ENCODE peak calls at places on chromosomes 7 and 10, in six cellular contexts. X is sigmoid colon, E is ovary, H is tibial nerve, V is astrocyte, G is upper lobe of left lung. A is an unnamed sample. For H3K4me1, the result is how much of the 10 kb centered on the place peaks cover.

GRCh38 chr10:10394933-10395658 is 622.6 kb upstream of the CELF2 start:
- DNase-seq in E (no peak), X (no peak), V (no peak), H (no peak), G (no peak), A (no peak)

GRCh38 chr10:100803908-100804307 is 58.5 kb downstream of the PAX2 start:
- DNase-seq in E (no peak), X (peak), G (no peak), H (no peak), V (no peak), A (no peak)

GRCh38 chr10:58950618-58951017 is 225.8 kb upstream of the PHYHIPL start:
- DNase-seq in X (no peak), E (no peak), H (no peak), V (peak), G (no peak), A (no peak)

GRCh38 chr7:105719395-105719794 is 138.1 kb upstream of the EFCAB10 start:
- DNase-seq in E (no peak), H (no peak), G (no peak), V (no peak), X (no peak), A (no peak)

GRCh38 chr7:4783292-4783652 is 7.8 kb downstream of the AP5Z1 start:
- DNase-seq in G (no peak), V (no peak), H (no peak), X (no peak), E (no peak), A (no peak)

GRCh38 chr7:104045183-104045582 is 55.7 kb upstream of the RELN start:
- DNase-seq in V (no peak), H (no peak), X (no peak), G (no peak), E (no peak), A (no peak)

GRCh38 chr7:86785641-86786040 is 141.9 kb downstream of the GRM3 start:
- DNase-seq in X (no peak), E (no peak), H (no peak), V (no peak), G (no peak), A (no peak)

GRCh38 chr7:129376076-129376777 is 58.0 kb upstream of the STRIP2 start:
- DNase-seq in V (peak), G (no peak), H (no peak), E (no peak), X (no peak), A (no peak)

GRCh38 chr10:113045155-113046055 is 95.4 kb downstream of the TCF7L2 start:
- DNase-seq in V (peak), H (no peak), X (peak), G (peak), E (no peak), A (no peak)

GRCh38 chr7:77907281-77907680 is 108.7 kb downstream of the PHTF2 start:
- DNase-seq in E (no peak), H (no peak), V (no peak), X (no peak), G (no peak), A (no peak)

GRCh38 chr10:63588436-63589180 is 67.4 kb downstream of the REEP3 start:
- DNase-seq in X (no peak), E (no peak), G (no peak), H (no peak), V (peak), A (no peak)

GRCh38 chr10:33107953-33108352 is 149.9 kb upstream of the ITGB1 start:
- DNase-seq in E (no peak), H (no peak), V (no peak), X (no peak), G (no peak), A (no peak)

GRCh38 chr7:12212051-12212485 is 974 bp downstream of the TMEM106B start:
- DNase-seq in H (no peak), V (peak), E (no peak), X (no peak), G (no peak), A (no peak)

GRCh38 chr7:107878636-107879035 is 12.3 kb upstream of the DLD start:
- DNase-seq in X (no peak), E (no peak), G (no peak), H (no peak), V (no peak), A (no peak)

GRCh38 chr7:97770845-97771244 is 39.0 kb downstream of the TAC1 start:
- DNase-seq in X (no peak), V (no peak), G (no peak), H (no peak), E (no peak), A (no peak)

GRCh38 chr10:116796910-116797513 is 52.3 kb upstream of the ENO4 start:
- DNase-seq in G (no peak), X (peak), E (peak), V (peak), H (peak), A (no peak)

GRCh38 chr10:133260895-133261725 is 15.6 kb downstream of the ADAM8 start:
- DNase-seq in V (no peak), E (peak), H (no peak), X (peak), G (peak), A (peak)

GRCh38 chr7:923108-924041 is 31.1 kb downstream of the ADAP1 start:
- DNase-seq in V (peak), E (peak), H (peak), X (peak), G (peak), A (peak)

GRCh38 chr7:44099669-44100068 is 4.5 kb upstream of the AEBP1 start:
- DNase-seq in G (no peak), V (no peak), H (no peak), X (no peak), E (no peak), A (no peak)
- H3K4me1 ChIP-seq in G (under half), V (under half), H (under half), X (under half), E (under half), A (half or more)

GRCh38 chr10:26861326-26861998 is 704 bp upstream of the ABI1 start:
- DNase-seq in V (no peak), G (no peak), X (no peak), H (no peak), E (no peak), A (no peak)
- H3K4me3 ChIP-seq in V (peak), G (peak), X (peak), H (peak), E (no peak), A (peak)

DNA sequence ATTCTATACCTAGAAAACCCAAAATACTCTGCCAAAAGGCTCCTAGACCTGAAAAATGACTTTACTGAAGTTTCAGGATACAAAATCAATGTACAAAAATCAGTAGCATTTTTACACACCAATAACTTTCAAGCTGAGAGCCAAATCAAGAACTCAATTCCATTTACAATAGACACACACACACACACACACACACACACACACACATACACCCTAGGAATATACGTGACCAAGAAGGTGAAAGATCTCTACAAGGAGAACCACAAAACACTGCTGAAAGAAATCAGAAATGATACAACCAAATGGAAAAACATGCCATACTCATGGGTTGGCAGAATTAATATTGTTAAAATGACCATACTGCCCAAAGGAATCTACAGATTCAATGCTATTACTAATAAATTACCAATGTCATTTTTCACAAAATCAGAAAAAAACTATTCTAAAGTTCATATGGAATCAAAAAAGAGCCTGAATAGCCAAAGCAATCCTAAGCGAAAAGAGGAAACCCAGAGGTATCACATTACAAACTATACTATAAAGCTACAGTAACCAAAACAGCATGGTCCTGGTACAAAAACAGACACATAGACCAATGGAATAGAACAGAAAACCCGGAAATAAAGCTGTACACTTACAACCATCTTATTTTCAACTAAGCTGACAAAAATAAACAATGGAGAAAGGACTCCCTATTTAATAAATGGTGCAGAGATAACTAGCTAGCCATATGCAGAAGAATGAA is 122.0 kb downstream of the MICU1 start:
- DNase-seq in E (no peak), G (no peak), X (no peak), V (no peak), H (no peak), A (no peak)
- H3K27ac ChIP-seq in E (no peak), G (peak), X (no peak), V (no peak), H (peak), A (no peak)

GRCh38 chr10:44829426-44829825 is 81.7 kb upstream of the TMEM72 start:
- DNase-seq in V (no peak), H (no peak), E (no peak), G (peak), X (no peak), A (no peak)
- H3K4me1 ChIP-seq in V (under half), H (under half), E (under half), G (under half), X (under half), A (under half)

GRCh38 chr7:37918526-37918925 is 1.9 kb upstream of the SFRP4 start:
- DNase-seq in V (no peak), E (no peak), G (no peak), X (no peak), H (no peak), A (no peak)

GRCh38 chr7:37915438-37915837 is 1.2 kb downstream of the SFRP4 start:
- DNase-seq in V (no peak), E (peak), H (peak), G (no peak), X (no peak), A (no peak)

GRCh38 chr7:37916673-37917660 is at the start of gene SFRP4:
- DNase-seq in X (peak), G (peak), H (peak), E (peak), V (peak), A (peak)

GRCh38 chr7:37912756-37913155 is 3.9 kb downstream of the SFRP4 start:
- DNase-seq in X (no peak), V (peak), H (no peak), G (no peak), E (no peak), A (no peak)

DNA sequence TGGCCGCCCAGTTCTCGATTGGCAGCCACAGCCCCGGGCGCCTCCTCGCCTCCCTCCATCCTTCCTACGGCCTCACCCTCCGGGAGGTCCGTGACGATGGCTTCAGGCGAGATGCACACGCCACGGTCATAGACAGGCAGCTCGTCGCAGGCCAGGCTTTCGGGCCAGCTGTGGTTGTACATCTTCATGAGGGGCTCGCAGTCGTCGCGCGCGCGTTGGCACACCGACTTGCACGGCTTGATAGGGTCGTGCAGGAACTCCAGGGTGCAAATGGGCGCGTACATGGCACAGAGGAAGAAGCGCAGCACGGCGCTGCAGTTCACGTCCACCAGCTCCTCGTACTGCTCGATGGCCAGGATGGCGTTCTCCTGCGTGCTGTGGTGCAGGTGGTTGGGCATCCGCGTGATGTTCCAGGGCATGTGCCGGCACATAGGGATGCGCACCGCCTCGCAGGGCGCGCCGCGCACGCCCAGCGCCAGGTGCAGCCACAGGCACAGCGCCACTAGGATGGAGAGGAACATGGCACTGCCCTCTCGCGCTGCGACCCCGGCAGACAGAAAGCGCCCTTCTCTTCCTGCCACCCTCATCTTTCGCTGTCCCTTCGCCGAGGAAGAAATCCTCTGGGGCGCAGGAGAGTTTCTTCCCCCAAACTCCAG is 472 bp downstream of the SFRP4 start:
- DNase-seq in E (peak), V (peak), X (peak), H (peak), G (peak), A (peak)
- H3K4me3 ChIP-seq in E (peak), V (peak), X (peak), H (peak), G (peak), A (peak)

GRCh38 chr10:95661818-95662217 is 5.3 kb upstream of the ALDH18A1 start:
- DNase-seq in E (no peak), V (no peak), G (no peak), X (no peak), H (no peak), A (no peak)

GRCh38 chr10:95664543-95664942 is 8.0 kb upstream of the ALDH18A1 start:
- DNase-seq in E (no peak), V (no peak), G (no peak), H (no peak), X (no peak), A (no peak)

GRCh38 chr10:95660283-95660682 is 3.8 kb upstream of the ALDH18A1 start:
- DNase-seq in V (peak), X (no peak), H (no peak), G (no peak), E (no peak), A (no peak)

GRCh38 chr10:95663496-95663895 is 7.0 kb upstream of the ALDH18A1 start:
- DNase-seq in G (no peak), H (no peak), E (no peak), V (no peak), X (no peak), A (no peak)
- H3K27ac ChIP-seq in G (no peak), H (no peak), E (no peak), V (no peak), X (peak), A (no peak)

GRCh38 chr7:151141281-151141854 is 26.1 kb downstream of the GBX1 start:
- DNase-seq in H (no peak), X (no peak), G (no peak), V (no peak), E (no peak), A (no peak)
- H3K4me1 ChIP-seq in H (under half), X (under half), G (under half), V (under half), E (under half), A (under half)

GRCh38 chr10:2358586-2358985 is 621.3 kb upstream of the ADARB2 start:
- DNase-seq in E (no peak), X (no peak), H (no peak), G (peak), V (no peak), A (no peak)
- H3K4me3 ChIP-seq in E (no peak), X (no peak), H (no peak), G (no peak), V (no peak), A (no peak)

GRCh38 chr7:134907000-134907399 is 79.3 kb upstream of the AGBL3 start:
- DNase-seq in H (no peak), G (no peak), E (no peak), X (no peak), V (no peak), A (no peak)
- H3K27ac ChIP-seq in H (no peak), G (no peak), E (peak), X (peak), V (peak), A (peak)

DNA sequence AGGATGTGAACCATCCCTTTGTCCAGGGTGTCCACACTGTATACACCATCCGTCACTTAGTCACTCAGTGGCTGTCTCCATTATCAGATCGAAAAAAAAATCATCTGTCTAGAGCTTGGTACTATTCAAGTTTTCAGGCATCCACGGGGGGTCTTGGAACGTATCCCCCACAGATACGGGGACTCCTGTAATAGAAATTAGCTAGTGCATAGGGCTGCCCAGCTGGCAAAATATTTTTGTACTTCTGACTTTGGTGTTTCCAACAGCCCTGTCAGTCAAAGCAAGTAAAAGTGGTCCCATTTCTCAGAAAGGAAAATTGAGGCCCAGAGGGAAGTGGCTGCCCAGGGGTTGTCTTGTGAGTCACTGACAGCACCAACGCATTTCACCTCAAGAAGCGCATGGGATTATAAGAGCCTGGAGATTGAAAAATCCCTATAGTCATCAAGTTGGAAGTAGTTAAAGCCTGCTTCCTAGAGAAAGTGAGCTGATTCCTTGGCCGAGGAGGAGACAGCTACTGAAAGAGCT is 52.1 kb upstream of the SLC29A3 start:
- DNase-seq in X (no peak), V (no peak), E (no peak), G (no peak), H (no peak), A (no peak)
- H3K4me1 ChIP-seq in X (under half), V (half or more), E (under half), G (under half), H (under half), A (under half)

A was measured in ascending aorta.